ENCODE peak calls at places on chromosomes 2 and 18, in eight cellular contexts. W is central memory CD4-positive, alpha-beta T cell; Q is hepatocyte; B is NCI-H1417; U is psoas muscle; I is GM20000; L is T1000; P is posterior vena cava. D is an unnamed sample.

GRCh38 chr2:74497777-74498499 is 1.5 kb downstream of the LBX2 start:
- DNase-seq in W (no peak), Q (no peak), B (no peak), U (no peak), I (peak; percentile 55), L (no peak), P (peak; percentile 80), D (peak; percentile 64)

GRCh38 chr2:205387350-205388045 is 294.8 kb upstream of the NRP2 start:
- DNase-seq in W (no peak), Q (no peak), B (no peak), U (no peak), I (no peak), L (no peak), P (no peak), D (no peak)

GRCh38 chr18:8277270-8277669 is 332.0 kb upstream of the RAB12 start:
- DNase-seq in W (no peak), Q (no peak), B (no peak), U (no peak), I (no peak), L (no peak), P (no peak), D (no peak)

GRCh38 chr2:141557329-141558098 is 573.3 kb downstream of the LRP1B start:
- DNase-seq in W (no peak), Q (peak; percentile 7), B (no peak), U (no peak), I (no peak), L (peak; percentile 3), P (no peak), D (no peak)

GRCh38 chr2:209472871-209473270 is 49.0 kb downstream of the MAP2 start:
- DNase-seq in W (no peak), Q (no peak), B (no peak), U (no peak), I (no peak), L (no peak), P (no peak), D (no peak)

GRCh38 chr2:138113871-138114525 is 149.7 kb downstream of the HNMT start:
- DNase-seq in W (no peak), Q (no peak), B (no peak), U (no peak), I (no peak), L (no peak), P (no peak), D (no peak)

GRCh38 chr2:221104391-221104811 is 467.7 kb downstream of the EPHA4 start:
- DNase-seq in W (no peak), Q (peak; percentile 13), B (no peak), U (peak; percentile 83), I (no peak), L (no peak), P (peak; percentile 93), D (peak; percentile 49)

GRCh38 chr18:59517446-59518171 is 158.5 kb upstream of the LMAN1 start:
- DNase-seq in W (no peak), Q (peak; percentile 40), B (no peak), U (no peak), I (no peak), L (no peak), P (no peak), D (no peak)

GRCh38 chr2:44543773-44544725 is 182.3 kb downstream of the CAMKMT start:
- DNase-seq in W (no peak), Q (no peak), B (no peak), U (no peak), I (no peak), L (no peak), P (no peak), D (no peak)

GRCh38 chr2:1795261-1795828 is 51.0 kb upstream of the PXDN start:
- DNase-seq in W (no peak), Q (no peak), B (no peak), U (no peak), I (no peak), L (no peak), P (peak; percentile 72), D (no peak)

GRCh38 chr2:27911458-27912210 is 21.1 kb downstream of the BABAM2 start:
- DNase-seq in W (no peak), Q (no peak), B (no peak), U (no peak), I (no peak), L (no peak), P (no peak), D (no peak)

GRCh38 chr2:119241205-119241532 is 17.5 kb downstream of the STEAP3 start:
- DNase-seq in W (no peak), Q (no peak), B (no peak), U (no peak), I (no peak), L (no peak), P (no peak), D (no peak)

GRCh38 chr2:237695201-237695780 is 67.9 kb downstream of the LRRFIP1 start:
- DNase-seq in W (peak; percentile 68), Q (peak; percentile 40), B (no peak), U (no peak), I (no peak), L (peak; percentile 59), P (no peak), D (peak; percentile 1)